ENCODE peak calls at places on chromosomes 5 and 9, in four cellular contexts. Q, K, P and W are unnamed samples.

GRCh38 chr5:148805323-148806290 is 20.8 kb upstream of the ADRB2 start:
- DNase-seq in Q (peak), K (peak), P (no peak), W (no peak)

GRCh38 chr9:123685489-123686083 is 244.3 kb downstream of the DENND1A start:
- DNase-seq in Q (no peak), K (no peak), P (no peak), W (no peak)

GRCh38 chr5:80276186-80276585 is 20.3 kb upstream of the SERINC5 start:
- DNase-seq in Q (no peak), K (no peak), P (no peak), W (no peak)

GRCh38 chr9:109907810-109908458 is 127.9 kb downstream of the PALM2AKAP2 start:
- DNase-seq in Q (no peak), K (no peak), P (no peak), W (no peak)

GRCh38 chr5:56512314-56512996 is 279.3 kb upstream of the ANKRD55 start:
- DNase-seq in Q (no peak), K (no peak), P (no peak), W (no peak)

GRCh38 chr9:117682955-117683710 is 21.1 kb upstream of the TLR4 start:
- DNase-seq in Q (no peak), K (no peak), P (no peak), W (no peak)

GRCh38 chr9:20786807-20787206 is 102.7 kb downstream of the FOCAD start:
- DNase-seq in Q (no peak), K (no peak), P (no peak), W (peak)

GRCh38 chr9:10339152-10339551 is 273.6 kb downstream of the PTPRD start:
- DNase-seq in Q (no peak), K (no peak), P (no peak), W (no peak)

GRCh38 chr5:136108131-136108739 is 24.4 kb upstream of the SMAD5 start:
- DNase-seq in Q (no peak), K (no peak), P (no peak), W (no peak)

GRCh38 chr9:137710751-137711150 is 91.9 kb downstream of the EHMT1 start:
- DNase-seq in Q (no peak), K (no peak), P (no peak), W (no peak)

GRCh38 chr5:172113036-172113435 is 75.0 kb downstream of the STK10 start:
- DNase-seq in Q (peak), K (no peak), P (peak), W (peak)
- H3K4me3 ChIP-seq in Q (peak), K (no peak), P (no peak), W (no peak)

GRCh38 chr5:132227485-132228240 is at the start of gene P4HA2:
- DNase-seq in Q (peak), K (peak), P (no peak), W (peak)

GRCh38 chr5:132226516-132227234 is 978 bp downstream of the P4HA2 start:
- DNase-seq in Q (no peak), K (no peak), P (no peak), W (no peak)

GRCh38 chr5:132225165-132226032 is 2.3 kb downstream of the P4HA2 start:
- DNase-seq in Q (peak), K (peak), P (peak), W (peak)

GRCh38 chr5:132228241-132229035 is 785 bp upstream of the P4HA2 start:
- DNase-seq in Q (no peak), K (no peak), P (no peak), W (no peak)

GRCh38 chr5:132227235-132227484 is 493 bp downstream of the P4HA2 start:
- DNase-seq in Q (no peak), K (no peak), P (no peak), W (no peak)
- H3K4me3 ChIP-seq in Q (no peak), K (peak), P (no peak), W (peak)

GRCh38 chr5:3535414-3536211 is 60.0 kb upstream of the IRX1 start:
- DNase-seq in Q (no peak), K (no peak), P (no peak), W (no peak)

GRCh38 chr5:3534997-3535396 is 60.6 kb upstream of the IRX1 start:
- DNase-seq in Q (no peak), K (no peak), P (no peak), W (no peak)

GRCh38 chr5:3526551-3527185 is 69.0 kb upstream of the IRX1 start:
- DNase-seq in Q (no peak), K (no peak), P (no peak), W (no peak)

DNA sequence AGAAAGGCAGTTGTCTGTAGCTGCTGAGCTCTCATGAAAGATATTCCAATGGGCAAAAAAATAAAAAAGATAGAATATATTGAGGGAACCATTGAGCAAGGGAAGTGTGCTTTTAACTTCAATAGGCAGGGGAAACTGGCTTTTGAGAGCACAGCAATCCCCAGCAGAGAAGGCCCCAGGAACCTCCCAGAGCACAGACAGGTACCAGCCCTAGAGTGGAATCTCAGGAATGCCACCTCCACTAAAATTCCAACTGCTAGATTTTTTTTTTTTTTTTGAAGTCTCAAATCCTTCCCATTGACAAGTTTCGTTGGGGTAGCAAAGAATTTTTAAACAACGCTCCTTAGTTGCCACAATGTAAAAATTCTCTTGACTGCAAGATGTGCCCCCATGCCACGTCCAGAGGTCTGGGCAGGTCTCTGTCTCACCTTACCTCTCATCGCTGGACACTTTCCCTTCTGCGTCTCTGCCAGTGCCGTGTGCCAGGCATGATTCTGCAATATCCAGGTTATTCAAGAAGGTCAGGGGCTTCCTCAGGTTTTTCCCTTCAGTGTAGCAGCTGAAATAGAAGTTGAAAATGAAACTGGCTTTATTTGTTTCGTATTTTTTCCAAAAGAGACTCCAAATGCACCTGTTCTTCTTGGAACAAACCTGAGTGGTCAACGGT is 64.2 kb upstream of the IRX1 start:
- DNase-seq in Q (no peak), K (no peak), P (no peak), W (no peak)
- H3K4me3 ChIP-seq in Q (no peak), K (no peak), P (no peak), W (no peak)

GRCh38 chr9:85430659-85431370 is 310.9 kb downstream of the AGTPBP1 start:
- DNase-seq in Q (no peak), K (no peak), P (no peak), W (no peak)
- H3K4me3 ChIP-seq in Q (no peak), K (no peak), P (no peak), W (no peak)

DNA sequence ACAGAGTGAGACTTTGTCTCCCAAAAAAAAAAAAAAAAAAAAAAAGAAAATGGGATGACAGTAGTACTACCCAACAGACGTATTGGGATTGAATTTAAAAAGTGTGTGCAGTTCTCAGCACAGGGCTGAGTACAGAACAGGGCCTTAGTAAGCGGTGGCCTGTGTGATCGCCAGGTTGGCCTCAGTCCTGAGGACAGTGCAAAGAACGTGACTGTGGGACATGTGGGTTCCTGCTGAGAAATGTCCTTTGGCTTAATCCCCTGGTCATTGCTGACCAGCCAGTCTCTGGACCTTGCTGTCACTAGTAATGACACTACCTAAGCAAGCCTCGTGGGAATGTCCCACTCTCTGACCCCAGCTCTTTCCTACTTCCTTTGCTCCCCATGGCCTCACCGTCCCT is 13.3 kb downstream of the GTF3C5 start:
- DNase-seq in Q (no peak), K (no peak), P (no peak), W (no peak)
- H3K4me3 ChIP-seq in Q (no peak), K (no peak), P (no peak), W (no peak)

GRCh38 chr5:14665949-14666741 is 1.6 kb downstream of the OTULIN start:
- DNase-seq in Q (peak), K (peak), P (peak), W (no peak)
- H3K4me3 ChIP-seq in Q (peak), K (peak), P (peak), W (peak)

GRCh38 chr5:175735701-175736100 is 77.8 kb downstream of the HRH2 start:
- DNase-seq in Q (no peak), K (no peak), P (no peak), W (peak)
- H3K4me3 ChIP-seq in Q (no peak), K (no peak), P (no peak), W (no peak)